ENCODE peak calls at places on chromosome 2, in ten cellular contexts. H, G, Y, I, S, T, B, P, D and A are unnamed samples.

GRCh38 chr2:108301558-108301957 is 12.9 kb downstream of the SULT1C2 start:
- DNase-seq in H (no peak), G (no peak), Y (no peak), I (no peak), S (no peak), T (no peak), B (no peak), P (no peak), D (no peak), A (no peak)

GRCh38 chr2:72143441-72144356 is 4.0 kb downstream of the CYP26B1 start:
- DNase-seq in H (no peak), G (no peak), Y (no peak), I (no peak), S (no peak), T (no peak), B (no peak), P (peak; percentile 75), D (no peak), A (peak; percentile 61)

GRCh38 chr2:8438996-8439395 is 242.9 kb upstream of the ID2 start:
- DNase-seq in H (no peak), G (no peak), Y (no peak), I (no peak), S (no peak), T (no peak), B (no peak), P (peak; percentile 70), D (no peak), A (no peak)

GRCh38 chr2:122481717-122482116 is 726.3 kb downstream of the TSN start:
- DNase-seq in H (no peak), G (no peak), Y (no peak), I (no peak), S (no peak), T (no peak), B (peak; percentile 1), P (no peak), D (no peak), A (no peak)

GRCh38 chr2:56729212-56729611 is 545.4 kb downstream of the CCDC85A start:
- DNase-seq in H (no peak), G (no peak), Y (peak; percentile 51), I (no peak), S (no peak), T (no peak), B (no peak), P (no peak), D (no peak), A (no peak)

GRCh38 chr2:232611559-232612218 is 21.7 kb upstream of the EFHD1 start:
- DNase-seq in H (peak; percentile 33), G (peak; percentile 57), Y (peak; percentile 36), I (peak; percentile 60), S (peak; percentile 73), T (peak; percentile 49), B (peak; percentile 55), P (peak; percentile 84), D (peak; percentile 60), A (peak; percentile 75)

GRCh38 chr2:45458909-45459563 is 152.0 kb downstream of the SRBD1 start:
- DNase-seq in H (no peak), G (no peak), Y (peak; percentile 59), I (peak; percentile 54), S (no peak), T (no peak), B (peak; percentile 36), P (no peak), D (no peak), A (no peak)

GRCh38 chr2:165698621-165698946 is 95.5 kb downstream of the GALNT3 start:
- DNase-seq in H (no peak), G (no peak), Y (peak; percentile 64), I (peak; percentile 67), S (no peak), T (no peak), B (peak; percentile 66), P (no peak), D (no peak), A (peak; percentile 64)

GRCh38 chr2:140624188-140624587 is 1506.6 kb downstream of the LRP1B start:
- DNase-seq in H (no peak), G (no peak), Y (no peak), I (no peak), S (no peak), T (peak; percentile 22), B (no peak), P (no peak), D (no peak), A (no peak)

GRCh38 chr2:11465485-11466306 is at the start of gene E2F6:
- DNase-seq in H (peak; percentile 73), G (peak; percentile 80), Y (peak; percentile 90), I (peak; percentile 96), S (peak; percentile 97), T (peak; percentile 88), B (peak; percentile 83), P (peak; percentile 98), D (peak; percentile 83), A (peak; percentile 93)

GRCh38 chr2:60247471-60247870 is 306.0 kb downstream of the BCL11A start:
- DNase-seq in H (no peak), G (no peak), Y (no peak), I (no peak), S (no peak), T (no peak), B (no peak), P (no peak), D (no peak), A (no peak)

GRCh38 chr2:37326285-37326684 is 1.7 kb upstream of the PRKD3 start:
- DNase-seq in H (no peak), G (no peak), Y (peak; percentile 91), I (peak; percentile 78), S (no peak), T (no peak), B (no peak), P (no peak), D (no peak), A (peak; percentile 44)

GRCh38 chr2:190677255-190677654 is 28.4 kb downstream of the NAB1 start:
- DNase-seq in H (no peak), G (no peak), Y (no peak), I (no peak), S (no peak), T (no peak), B (no peak), P (no peak), D (no peak), A (no peak)

GRCh38 chr2:199485732-199486335 is 28.1 kb upstream of the SATB2 start:
- DNase-seq in H (no peak), G (no peak), Y (peak; percentile 54), I (peak; percentile 55), S (peak; percentile 66), T (no peak), B (peak; percentile 83), P (no peak), D (no peak), A (peak; percentile 79)

GRCh38 chr2:105771841-105772240 is 27.1 kb downstream of the NCK2 start:
- DNase-seq in H (no peak), G (no peak), Y (no peak), I (no peak), S (no peak), T (no peak), B (no peak), P (no peak), D (no peak), A (peak; percentile 68)

GRCh38 chr2:154697422-154698237 is 865 bp upstream of the KCNJ3 start:
- DNase-seq in H (no peak), G (no peak), Y (no peak), I (no peak), S (peak; percentile 20), T (no peak), B (no peak), P (peak; percentile 77), D (no peak), A (peak; percentile 22)

GRCh38 chr2:127844973-127845372 is 13.0 kb downstream of the POLR2D start:
- DNase-seq in H (no peak), G (no peak), Y (no peak), I (no peak), S (no peak), T (no peak), B (no peak), P (no peak), D (no peak), A (no peak)

GRCh38 chr2:71832844-71833243 is 314.8 kb downstream of the CYP26B1 start:
- DNase-seq in H (no peak), G (no peak), Y (no peak), I (no peak), S (no peak), T (no peak), B (no peak), P (no peak), D (no peak), A (no peak)

GRCh38 chr2:52613064-52613463 is 1154.5 kb upstream of the CHAC2 start:
- DNase-seq in H (no peak), G (no peak), Y (no peak), I (no peak), S (no peak), T (no peak), B (no peak), P (no peak), D (no peak), A (no peak)

GRCh38 chr2:136225950-136226835 is 108.2 kb upstream of the CXCR4 start:
- DNase-seq in H (no peak), G (no peak), Y (no peak), I (no peak), S (no peak), T (no peak), B (no peak), P (no peak), D (no peak), A (no peak)

GRCh38 chr2:14634885-14635871 is 2.7 kb downstream of the LRATD1 start:
- DNase-seq in H (no peak), G (no peak), Y (peak; percentile 67), I (peak; percentile 75), S (peak; percentile 49), T (peak; percentile 84), B (no peak), P (peak; percentile 84), D (no peak), A (peak; percentile 86)

GRCh38 chr2:129895061-129895460 is 84.4 kb upstream of the RAB6C start:
- DNase-seq in H (no peak), G (no peak), Y (no peak), I (no peak), S (no peak), T (no peak), B (no peak), P (no peak), D (no peak), A (no peak)

GRCh38 chr2:222919841-222920609 is 59.2 kb downstream of the ACSL3 start:
- DNase-seq in H (no peak), G (no peak), Y (peak; percentile 97), I (peak; percentile 93), S (no peak), T (no peak), B (no peak), P (no peak), D (no peak), A (no peak)

GRCh38 chr2:212364106-212364505 is 174.5 kb downstream of the ERBB4 start:
- DNase-seq in H (no peak), G (no peak), Y (peak; percentile 49), I (peak; percentile 44), S (no peak), T (no peak), B (no peak), P (no peak), D (no peak), A (no peak)

GRCh38 chr2:44104855-44105271 is 63.8 kb upstream of the PPM1B start:
- DNase-seq in H (no peak), G (no peak), Y (no peak), I (no peak), S (no peak), T (no peak), B (no peak), P (no peak), D (no peak), A (no peak)

GRCh38 chr2:234335676-234336228 is 161.1 kb downstream of the ARL4C start:
- DNase-seq in H (no peak), G (peak; percentile 13), Y (peak; percentile 81), I (peak; percentile 67), S (no peak), T (no peak), B (no peak), P (peak; percentile 90), D (no peak), A (peak; percentile 92)

GRCh38 chr2:233912799-233913423 is 4.3 kb upstream of the TRPM8 start:
- DNase-seq in H (no peak), G (no peak), Y (peak; percentile 35), I (peak; percentile 50), S (peak; percentile 60), T (no peak), B (peak; percentile 23), P (peak; percentile 64), D (no peak), A (peak; percentile 49)

GRCh38 chr2:44949329-44950151 is 8.0 kb downstream of the SIX3 start:
- DNase-seq in H (no peak), G (no peak), Y (peak; percentile 51), I (peak; percentile 45), S (no peak), T (peak; percentile 71), B (no peak), P (no peak), D (no peak), A (no peak)